ENCODE peak calls at places on chromosomes 6 and 20, in ten cellular contexts. One of them, this sample, is unnamed.

GRCh38 chr6:72424476-72424875 is 197.4 kb upstream of the KCNQ5 start:
- DNase-seq in dorsolateral prefrontal cortex: no peak
- DNase-seq in uterus: no peak
- DNase-seq in naive thymus-derived CD4-positive, alpha-beta T cell: no peak
- DNase-seq in stomach: no peak
- DNase-seq in lung: no peak
- DNase-seq in CD8-positive, alpha-beta T cell: no peak
- DNase-seq in astrocyte: no peak
- DNase-seq in pancreas: no peak
- DNase-seq in left ventricle myocardium inferior: no peak
- DNase-seq in this sample: no peak

GRCh38 chr6:20220345-20220744 is 8.1 kb upstream of the MBOAT1 start:
- DNase-seq in dorsolateral prefrontal cortex: no peak
- DNase-seq in uterus: no peak
- DNase-seq in naive thymus-derived CD4-positive, alpha-beta T cell: no peak
- DNase-seq in stomach: no peak
- DNase-seq in lung: no peak
- DNase-seq in CD8-positive, alpha-beta T cell: no peak
- DNase-seq in astrocyte: no peak
- DNase-seq in pancreas: no peak
- DNase-seq in left ventricle myocardium inferior: no peak
- DNase-seq in this sample: no peak

GRCh38 chr6:903746-904145 is 210.8 kb upstream of the EXOC2 start:
- DNase-seq in dorsolateral prefrontal cortex: no peak
- DNase-seq in uterus: no peak
- DNase-seq in naive thymus-derived CD4-positive, alpha-beta T cell: no peak
- DNase-seq in stomach: no peak
- DNase-seq in lung: no peak
- DNase-seq in CD8-positive, alpha-beta T cell: no peak
- DNase-seq in astrocyte: peak
- DNase-seq in pancreas: no peak
- DNase-seq in left ventricle myocardium inferior: no peak
- DNase-seq in this sample: no peak

GRCh38 chr20:4053516-4053919 is 38.2 kb upstream of the RNF24 start:
- DNase-seq in dorsolateral prefrontal cortex: no peak
- DNase-seq in uterus: no peak
- DNase-seq in naive thymus-derived CD4-positive, alpha-beta T cell: no peak
- DNase-seq in stomach: no peak
- DNase-seq in lung: no peak
- DNase-seq in CD8-positive, alpha-beta T cell: no peak
- DNase-seq in astrocyte: peak
- DNase-seq in pancreas: no peak
- DNase-seq in left ventricle myocardium inferior: no peak
- DNase-seq in this sample: no peak

GRCh38 chr6:131660195-131660594 is 23.1 kb downstream of the ENPP3 start:
- DNase-seq in dorsolateral prefrontal cortex: no peak
- DNase-seq in uterus: no peak
- DNase-seq in naive thymus-derived CD4-positive, alpha-beta T cell: no peak
- DNase-seq in stomach: no peak
- DNase-seq in lung: no peak
- DNase-seq in CD8-positive, alpha-beta T cell: no peak
- DNase-seq in astrocyte: peak
- DNase-seq in pancreas: no peak
- DNase-seq in left ventricle myocardium inferior: no peak
- DNase-seq in this sample: no peak

GRCh38 chr20:1858859-1859258 is 36.3 kb upstream of the SIRPA start:
- DNase-seq in dorsolateral prefrontal cortex: no peak
- DNase-seq in uterus: no peak
- DNase-seq in naive thymus-derived CD4-positive, alpha-beta T cell: no peak
- DNase-seq in stomach: no peak
- DNase-seq in lung: no peak
- DNase-seq in CD8-positive, alpha-beta T cell: no peak
- DNase-seq in astrocyte: peak
- DNase-seq in pancreas: no peak
- DNase-seq in left ventricle myocardium inferior: no peak
- DNase-seq in this sample: no peak

GRCh38 chr6:12577124-12577845 is 139.3 kb upstream of the PHACTR1 start:
- DNase-seq in dorsolateral prefrontal cortex: no peak
- DNase-seq in uterus: no peak
- DNase-seq in naive thymus-derived CD4-positive, alpha-beta T cell: no peak
- DNase-seq in stomach: no peak
- DNase-seq in lung: no peak
- DNase-seq in CD8-positive, alpha-beta T cell: no peak
- DNase-seq in astrocyte: peak
- DNase-seq in pancreas: no peak
- DNase-seq in left ventricle myocardium inferior: no peak
- DNase-seq in this sample: no peak

GRCh38 chr20:24837721-24838456 is 111.2 kb upstream of the CST7 start:
- DNase-seq in dorsolateral prefrontal cortex: no peak
- DNase-seq in uterus: no peak
- DNase-seq in naive thymus-derived CD4-positive, alpha-beta T cell: no peak
- DNase-seq in stomach: no peak
- DNase-seq in lung: no peak
- DNase-seq in CD8-positive, alpha-beta T cell: no peak
- DNase-seq in astrocyte: peak
- DNase-seq in pancreas: no peak
- DNase-seq in left ventricle myocardium inferior: no peak
- DNase-seq in this sample: no peak

GRCh38 chr6:152723398-152723797 is 25.7 kb downstream of the MYCT1 start:
- DNase-seq in dorsolateral prefrontal cortex: no peak
- DNase-seq in uterus: no peak
- DNase-seq in naive thymus-derived CD4-positive, alpha-beta T cell: no peak
- DNase-seq in stomach: no peak
- DNase-seq in lung: no peak
- DNase-seq in CD8-positive, alpha-beta T cell: no peak
- DNase-seq in astrocyte: peak
- DNase-seq in pancreas: no peak
- DNase-seq in left ventricle myocardium inferior: no peak
- DNase-seq in this sample: no peak

GRCh38 chr20:44342240-44342639 is 5.4 kb downstream of the R3HDML start:
- DNase-seq in dorsolateral prefrontal cortex: no peak
- DNase-seq in uterus: no peak
- DNase-seq in naive thymus-derived CD4-positive, alpha-beta T cell: no peak
- DNase-seq in stomach: no peak
- DNase-seq in lung: no peak
- DNase-seq in CD8-positive, alpha-beta T cell: no peak
- DNase-seq in astrocyte: no peak
- DNase-seq in pancreas: no peak
- DNase-seq in left ventricle myocardium inferior: no peak
- DNase-seq in this sample: no peak

GRCh38 chr20:46021361-46022359 is 7.4 kb upstream of the SLC12A5 start:
- DNase-seq in dorsolateral prefrontal cortex: no peak
- DNase-seq in uterus: no peak
- DNase-seq in naive thymus-derived CD4-positive, alpha-beta T cell: no peak
- DNase-seq in stomach: peak
- DNase-seq in lung: no peak
- DNase-seq in CD8-positive, alpha-beta T cell: peak
- DNase-seq in astrocyte: no peak
- DNase-seq in pancreas: peak
- DNase-seq in left ventricle myocardium inferior: no peak
- DNase-seq in this sample: peak

GRCh38 chr6:42369568-42369967 is 82.2 kb downstream of the TRERF1 start:
- DNase-seq in dorsolateral prefrontal cortex: no peak
- DNase-seq in uterus: no peak
- DNase-seq in naive thymus-derived CD4-positive, alpha-beta T cell: no peak
- DNase-seq in stomach: peak
- DNase-seq in lung: no peak
- DNase-seq in CD8-positive, alpha-beta T cell: no peak
- DNase-seq in astrocyte: no peak
- DNase-seq in pancreas: no peak
- DNase-seq in left ventricle myocardium inferior: no peak
- DNase-seq in this sample: no peak

GRCh38 chr6:149855040-149855654 is 9.0 kb downstream of the LRP11 start:
- DNase-seq in dorsolateral prefrontal cortex: no peak
- DNase-seq in uterus: no peak
- DNase-seq in naive thymus-derived CD4-positive, alpha-beta T cell: no peak
- DNase-seq in stomach: peak
- DNase-seq in lung: no peak
- DNase-seq in CD8-positive, alpha-beta T cell: no peak
- DNase-seq in astrocyte: peak
- DNase-seq in pancreas: no peak
- DNase-seq in left ventricle myocardium inferior: no peak
- DNase-seq in this sample: no peak

GRCh38 chr20:10863337-10864060 is 189.7 kb upstream of the JAG1 start:
- DNase-seq in dorsolateral prefrontal cortex: no peak
- DNase-seq in uterus: no peak
- DNase-seq in naive thymus-derived CD4-positive, alpha-beta T cell: no peak
- DNase-seq in stomach: no peak
- DNase-seq in lung: no peak
- DNase-seq in CD8-positive, alpha-beta T cell: no peak
- DNase-seq in astrocyte: peak
- DNase-seq in pancreas: peak
- DNase-seq in left ventricle myocardium inferior: peak
- DNase-seq in this sample: no peak

GRCh38 chr6:69933239-69933638 is 66.9 kb downstream of the COL19A1 start:
- DNase-seq in dorsolateral prefrontal cortex: no peak
- DNase-seq in uterus: no peak
- DNase-seq in naive thymus-derived CD4-positive, alpha-beta T cell: no peak
- DNase-seq in stomach: no peak
- DNase-seq in lung: no peak
- DNase-seq in CD8-positive, alpha-beta T cell: no peak
- DNase-seq in astrocyte: no peak
- DNase-seq in pancreas: no peak
- DNase-seq in left ventricle myocardium inferior: no peak
- DNase-seq in this sample: no peak
- H3K27ac ChIP-seq in dorsolateral prefrontal cortex: no peak
- H3K27ac ChIP-seq in uterus: no peak
- H3K27ac ChIP-seq in naive thymus-derived CD4-positive, alpha-beta T cell: no peak
- H3K27ac ChIP-seq in stomach: no peak
- H3K27ac ChIP-seq in lung: peak
- H3K27ac ChIP-seq in CD8-positive, alpha-beta T cell: no peak
- H3K27ac ChIP-seq in astrocyte: no peak
- H3K27ac ChIP-seq in pancreas: no peak
- H3K27ac ChIP-seq in left ventricle myocardium inferior: peak
- H3K27ac ChIP-seq in this sample: no peak

GRCh38 chr6:33731035-33731434 is 15.7 kb downstream of the IP6K3 start:
- DNase-seq in dorsolateral prefrontal cortex: no peak
- DNase-seq in uterus: no peak
- DNase-seq in naive thymus-derived CD4-positive, alpha-beta T cell: no peak
- DNase-seq in stomach: no peak
- DNase-seq in lung: no peak
- DNase-seq in CD8-positive, alpha-beta T cell: no peak
- DNase-seq in astrocyte: no peak
- DNase-seq in pancreas: no peak
- DNase-seq in left ventricle myocardium inferior: no peak
- DNase-seq in this sample: no peak
- H3K27ac ChIP-seq in dorsolateral prefrontal cortex: no peak
- H3K27ac ChIP-seq in uterus: no peak
- H3K27ac ChIP-seq in naive thymus-derived CD4-positive, alpha-beta T cell: no peak
- H3K27ac ChIP-seq in stomach: peak
- H3K27ac ChIP-seq in lung: peak
- H3K27ac ChIP-seq in CD8-positive, alpha-beta T cell: no peak
- H3K27ac ChIP-seq in astrocyte: no peak
- H3K27ac ChIP-seq in pancreas: peak
- H3K27ac ChIP-seq in left ventricle myocardium inferior: peak
- H3K27ac ChIP-seq in this sample: no peak

GRCh38 chr6:127939442-127940066 is 38.7 kb upstream of the THEMIS start:
- DNase-seq in dorsolateral prefrontal cortex: no peak
- DNase-seq in uterus: no peak
- DNase-seq in naive thymus-derived CD4-positive, alpha-beta T cell: no peak
- DNase-seq in stomach: no peak
- DNase-seq in lung: no peak
- DNase-seq in CD8-positive, alpha-beta T cell: no peak
- DNase-seq in astrocyte: no peak
- DNase-seq in pancreas: no peak
- DNase-seq in left ventricle myocardium inferior: no peak
- DNase-seq in this sample: no peak
- H3K27ac ChIP-seq in dorsolateral prefrontal cortex: no peak
- H3K27ac ChIP-seq in uterus: no peak
- H3K27ac ChIP-seq in naive thymus-derived CD4-positive, alpha-beta T cell: no peak
- H3K27ac ChIP-seq in stomach: no peak
- H3K27ac ChIP-seq in lung: no peak
- H3K27ac ChIP-seq in CD8-positive, alpha-beta T cell: no peak
- H3K27ac ChIP-seq in astrocyte: peak
- H3K27ac ChIP-seq in pancreas: no peak
- H3K27ac ChIP-seq in left ventricle myocardium inferior: no peak
- H3K27ac ChIP-seq in this sample: no peak

GRCh38 chr20:31687777-31688176 is 34.9 kb downstream of the BCL2L1 start:
- DNase-seq in dorsolateral prefrontal cortex: no peak
- DNase-seq in uterus: no peak
- DNase-seq in naive thymus-derived CD4-positive, alpha-beta T cell: no peak
- DNase-seq in stomach: no peak
- DNase-seq in lung: no peak
- DNase-seq in CD8-positive, alpha-beta T cell: no peak
- DNase-seq in astrocyte: no peak
- DNase-seq in pancreas: no peak
- DNase-seq in left ventricle myocardium inferior: no peak
- DNase-seq in this sample: no peak

GRCh38 chr20:31689141-31689540 is 33.5 kb downstream of the BCL2L1 start:
- DNase-seq in dorsolateral prefrontal cortex: peak
- DNase-seq in uterus: no peak
- DNase-seq in naive thymus-derived CD4-positive, alpha-beta T cell: no peak
- DNase-seq in stomach: no peak
- DNase-seq in lung: no peak
- DNase-seq in CD8-positive, alpha-beta T cell: no peak
- DNase-seq in astrocyte: no peak
- DNase-seq in pancreas: no peak
- DNase-seq in left ventricle myocardium inferior: no peak
- DNase-seq in this sample: no peak

GRCh38 chr20:31682927-31683326 is 39.7 kb downstream of the BCL2L1 start:
- DNase-seq in dorsolateral prefrontal cortex: no peak
- DNase-seq in uterus: no peak
- DNase-seq in naive thymus-derived CD4-positive, alpha-beta T cell: no peak
- DNase-seq in stomach: no peak
- DNase-seq in lung: no peak
- DNase-seq in CD8-positive, alpha-beta T cell: no peak
- DNase-seq in astrocyte: no peak
- DNase-seq in pancreas: no peak
- DNase-seq in left ventricle myocardium inferior: no peak
- DNase-seq in this sample: no peak

GRCh38 chr20:31684153-31685003 is 38.3 kb downstream of the BCL2L1 start:
- DNase-seq in dorsolateral prefrontal cortex: peak
- DNase-seq in uterus: no peak
- DNase-seq in naive thymus-derived CD4-positive, alpha-beta T cell: no peak
- DNase-seq in stomach: no peak
- DNase-seq in lung: no peak
- DNase-seq in CD8-positive, alpha-beta T cell: peak
- DNase-seq in astrocyte: no peak
- DNase-seq in pancreas: no peak
- DNase-seq in left ventricle myocardium inferior: no peak
- DNase-seq in this sample: no peak

DNA sequence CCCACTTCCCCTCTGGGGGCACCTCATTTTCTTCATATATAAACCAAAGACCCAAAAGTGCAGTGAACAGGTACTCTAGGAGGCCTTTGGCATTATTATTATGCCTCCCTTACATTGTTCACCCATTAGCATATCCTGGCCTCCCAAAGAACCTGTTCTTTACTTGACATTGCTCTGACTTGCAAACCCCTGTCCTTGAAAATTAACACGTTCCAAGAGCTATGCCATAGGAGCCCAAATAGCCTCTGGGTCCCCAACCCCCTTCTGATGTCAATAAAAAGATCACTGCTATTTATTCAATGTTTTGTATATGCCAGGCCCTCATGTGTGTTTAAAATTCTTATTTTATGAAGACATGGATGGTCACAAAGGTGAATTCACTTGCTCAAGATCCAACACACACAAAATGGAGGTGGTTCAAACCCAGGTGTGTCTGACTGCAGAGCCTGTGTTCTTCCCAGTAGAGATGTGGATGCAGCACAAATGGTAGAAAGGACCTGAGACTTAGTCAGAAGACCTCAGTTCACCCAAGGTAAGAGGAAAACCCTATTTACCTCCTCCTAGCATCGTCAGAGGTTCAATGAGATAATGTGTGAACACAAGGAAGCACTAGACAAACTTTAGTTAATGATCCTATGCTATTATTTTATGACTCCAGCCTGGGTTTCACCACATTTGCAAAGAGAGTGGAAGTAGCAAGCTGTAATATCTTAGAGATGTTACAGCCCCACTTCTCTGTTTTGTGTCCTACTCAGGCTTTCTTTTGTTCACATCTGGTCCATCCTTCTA is 36.6 kb downstream of the BCL2L1 start:
- DNase-seq in dorsolateral prefrontal cortex: no peak
- DNase-seq in uterus: no peak
- DNase-seq in naive thymus-derived CD4-positive, alpha-beta T cell: no peak
- DNase-seq in stomach: no peak
- DNase-seq in lung: no peak
- DNase-seq in CD8-positive, alpha-beta T cell: no peak
- DNase-seq in astrocyte: no peak
- DNase-seq in pancreas: no peak
- DNase-seq in left ventricle myocardium inferior: no peak
- DNase-seq in this sample: no peak
- H3K27ac ChIP-seq in dorsolateral prefrontal cortex: peak
- H3K27ac ChIP-seq in uterus: no peak
- H3K27ac ChIP-seq in naive thymus-derived CD4-positive, alpha-beta T cell: peak
- H3K27ac ChIP-seq in stomach: peak
- H3K27ac ChIP-seq in lung: no peak
- H3K27ac ChIP-seq in CD8-positive, alpha-beta T cell: no peak
- H3K27ac ChIP-seq in astrocyte: no peak
- H3K27ac ChIP-seq in pancreas: no peak
- H3K27ac ChIP-seq in left ventricle myocardium inferior: peak
- H3K27ac ChIP-seq in this sample: no peak

This sample was measured in caudate nucleus.